ENCODE peak calls at places on chromosomes 13 and 19, in four cellular contexts. W, A, M and O are unnamed samples.

GRCh38 chr13:48730971-48731658 is 77.4 kb downstream of the CYSLTR2 start:
- DNase-seq in A (no peak), W (no peak), M (no peak), O (no peak)

GRCh38 chr19:6787393-6787792 is 14.9 kb downstream of the VAV1 start:
- DNase-seq in W (no peak), A (no peak), M (no peak), O (no peak)

GRCh38 chr19:11194657-11195056 is 2.7 kb downstream of the KANK2 start:
- DNase-seq in M (no peak), W (no peak), A (no peak), O (no peak)

GRCh38 chr13:33676700-33677048 is 141.3 kb upstream of the RFC3 start:
- DNase-seq in A (peak; percentile 74), M (no peak), W (peak; percentile 78), O (no peak)

GRCh38 chr13:41562541-41563178 is 105.3 kb downstream of the RGCC start:
- DNase-seq in M (no peak), A (no peak), W (no peak), O (no peak)

GRCh38 chr13:113819731-113820715 is 43.9 kb downstream of the GAS6 start:
- DNase-seq in A (no peak), M (no peak), W (no peak), O (no peak)

GRCh38 chr13:38415233-38415632 is 65.6 kb downstream of the UFM1 start:
- DNase-seq in W (no peak), A (no peak), M (no peak), O (no peak)

GRCh38 chr13:110426745-110427144 is 119.7 kb downstream of the COL4A2 start:
- DNase-seq in A (no peak), W (no peak), M (no peak), O (no peak)

GRCh38 chr13:47114030-47114429 is 217.2 kb upstream of the HTR2A start:
- DNase-seq in A (peak; percentile 75), W (no peak), M (no peak), O (no peak)

GRCh38 chr13:45207319-45207718 is 6.5 kb upstream of the KCTD4 start:
- DNase-seq in W (no peak), A (no peak), M (no peak), O (peak; percentile 61)

GRCh38 chr13:94327318-94327717 is 152.2 kb downstream of the DCT start:
- DNase-seq in W (no peak), M (no peak), A (no peak), O (no peak)

GRCh38 chr13:90974249-90974954 is 373.1 kb upstream of the MIR17HG start:
- DNase-seq in M (no peak), A (no peak), W (no peak), O (no peak)

GRCh38 chr19:50835103-50835784 is 1.9 kb upstream of the KLK15 start:
- DNase-seq in M (peak; percentile 5), W (no peak), A (peak; percentile 40), O (no peak)

GRCh38 chr13:43758834-43759233 is 27.9 kb downstream of the ENOX1 start:
- DNase-seq in W (no peak), M (no peak), A (no peak), O (no peak)

GRCh38 chr13:31110617-31111016 is 51.1 kb downstream of the HSPH1 start:
- DNase-seq in W (no peak), M (no peak), A (no peak), O (no peak)